ENCODE peak calls at places on chromosomes 2 and 18, in four cellular contexts. One of them, this sample, is unnamed.

GRCh38 chr2:17171446-17172049 is 346.7 kb downstream of the RAD51AP2 start:
- DNase-seq in upper lobe of right lung: no peak
- DNase-seq in retinal pigment epithelial cell: no peak
- DNase-seq in mucosa of descending colon: no peak
- DNase-seq in this sample: peak

GRCh38 chr18:63888473-63889190 is 1.1 kb downstream of the SERPINB2 start:
- DNase-seq in upper lobe of right lung: no peak
- DNase-seq in retinal pigment epithelial cell: no peak
- DNase-seq in mucosa of descending colon: no peak
- DNase-seq in this sample: peak

GRCh38 chr18:600107-600506 is 3.3 kb downstream of the CLUL1 start:
- DNase-seq in upper lobe of right lung: no peak
- DNase-seq in retinal pigment epithelial cell: no peak
- DNase-seq in mucosa of descending colon: no peak
- DNase-seq in this sample: no peak

GRCh38 chr2:153074207-153074606 is 355.8 kb downstream of the ARL6IP6 start:
- DNase-seq in upper lobe of right lung: no peak
- DNase-seq in retinal pigment epithelial cell: peak
- DNase-seq in mucosa of descending colon: no peak
- DNase-seq in this sample: peak

GRCh38 chr2:190173382-190173781 is 110.9 kb upstream of the MSTN start:
- DNase-seq in upper lobe of right lung: no peak
- DNase-seq in retinal pigment epithelial cell: no peak
- DNase-seq in mucosa of descending colon: no peak
- DNase-seq in this sample: no peak

GRCh38 chr18:40867452-40867851 is 1087.6 kb upstream of the PIK3C3 start:
- DNase-seq in upper lobe of right lung: no peak
- DNase-seq in retinal pigment epithelial cell: no peak
- DNase-seq in mucosa of descending colon: no peak
- DNase-seq in this sample: peak

GRCh38 chr2:23659773-23660172 is 267.1 kb downstream of the ATAD2B start:
- DNase-seq in upper lobe of right lung: no peak
- DNase-seq in retinal pigment epithelial cell: no peak
- DNase-seq in mucosa of descending colon: no peak
- DNase-seq in this sample: no peak

GRCh38 chr18:48817021-48817461 is 133.7 kb downstream of the SMAD7 start:
- DNase-seq in upper lobe of right lung: peak
- DNase-seq in retinal pigment epithelial cell: no peak
- DNase-seq in mucosa of descending colon: no peak
- DNase-seq in this sample: no peak

GRCh38 chr18:48854780-48855179 is 96.0 kb downstream of the SMAD7 start:
- DNase-seq in upper lobe of right lung: no peak
- DNase-seq in retinal pigment epithelial cell: no peak
- DNase-seq in mucosa of descending colon: no peak
- DNase-seq in this sample: no peak

GRCh38 chr2:238099709-238100048 is 461 bp upstream of the ESPNL start:
- DNase-seq in upper lobe of right lung: peak
- DNase-seq in retinal pigment epithelial cell: no peak
- DNase-seq in mucosa of descending colon: no peak
- DNase-seq in this sample: no peak

GRCh38 chr2:19667085-19667484 is 234.7 kb downstream of the TTC32 start:
- DNase-seq in upper lobe of right lung: no peak
- DNase-seq in retinal pigment epithelial cell: no peak
- DNase-seq in mucosa of descending colon: no peak
- DNase-seq in this sample: peak

GRCh38 chr2:19669605-19670004 is 232.2 kb downstream of the TTC32 start:
- DNase-seq in upper lobe of right lung: no peak
- DNase-seq in retinal pigment epithelial cell: no peak
- DNase-seq in mucosa of descending colon: no peak
- DNase-seq in this sample: no peak

GRCh38 chr2:19670303-19670702 is 231.5 kb downstream of the TTC32 start:
- DNase-seq in upper lobe of right lung: no peak
- DNase-seq in retinal pigment epithelial cell: no peak
- DNase-seq in mucosa of descending colon: no peak
- DNase-seq in this sample: no peak

GRCh38 chr2:19669126-19669525 is 232.7 kb downstream of the TTC32 start:
- DNase-seq in upper lobe of right lung: no peak
- DNase-seq in retinal pigment epithelial cell: no peak
- DNase-seq in mucosa of descending colon: no peak
- DNase-seq in this sample: no peak

GRCh38 chr2:19667536-19667949 is 234.2 kb downstream of the TTC32 start:
- DNase-seq in upper lobe of right lung: no peak
- DNase-seq in retinal pigment epithelial cell: no peak
- DNase-seq in mucosa of descending colon: no peak
- DNase-seq in this sample: no peak
- TF ChIP-seq CTCF in upper lobe of right lung: no peak
- TF ChIP-seq CTCF in retinal pigment epithelial cell: no peak
- TF ChIP-seq CTCF in mucosa of descending colon: no peak
- TF ChIP-seq CTCF in this sample: no peak

GRCh38 chr18:2572892-2573291 is 1.5 kb downstream of the NDC80 start:
- DNase-seq in upper lobe of right lung: no peak
- DNase-seq in retinal pigment epithelial cell: no peak
- DNase-seq in mucosa of descending colon: no peak
- DNase-seq in this sample: no peak

GRCh38 chr18:2573408-2573807 is 2.1 kb downstream of the NDC80 start:
- DNase-seq in upper lobe of right lung: no peak
- DNase-seq in retinal pigment epithelial cell: no peak
- DNase-seq in mucosa of descending colon: no peak
- DNase-seq in this sample: no peak

GRCh38 chr18:2570772-2571199 is 519 bp downstream of the METTL4 start:
- DNase-seq in upper lobe of right lung: peak
- DNase-seq in retinal pigment epithelial cell: peak
- DNase-seq in mucosa of descending colon: peak
- DNase-seq in this sample: peak

GRCh38 chr18:2571200-2572143 is at the start of the genes METTL4 and NDC80:
- DNase-seq in upper lobe of right lung: peak
- DNase-seq in retinal pigment epithelial cell: peak
- DNase-seq in mucosa of descending colon: peak
- DNase-seq in this sample: peak

GRCh38 chr18:2572144-2572682 is 856 bp downstream of the NDC80 start:
- DNase-seq in upper lobe of right lung: no peak
- DNase-seq in retinal pigment epithelial cell: no peak
- DNase-seq in mucosa of descending colon: no peak
- DNase-seq in this sample: no peak
- H3K4me3 ChIP-seq in upper lobe of right lung: peak
- H3K4me3 ChIP-seq in retinal pigment epithelial cell: peak
- H3K4me3 ChIP-seq in mucosa of descending colon: no peak
- H3K4me3 ChIP-seq in this sample: peak

GRCh38 chr2:241701405-241702154 is at the start of gene ING5:
- DNase-seq in upper lobe of right lung: peak
- DNase-seq in retinal pigment epithelial cell: peak
- DNase-seq in mucosa of descending colon: peak
- DNase-seq in this sample: peak
- TF ChIP-seq CTCF in upper lobe of right lung: no peak
- TF ChIP-seq CTCF in retinal pigment epithelial cell: no peak
- TF ChIP-seq CTCF in mucosa of descending colon: no peak
- TF ChIP-seq CTCF in this sample: no peak

GRCh38 chr18:21100678-21101077 is 10.9 kb downstream of the ROCK1 start:
- DNase-seq in upper lobe of right lung: no peak
- DNase-seq in retinal pigment epithelial cell: no peak
- DNase-seq in mucosa of descending colon: no peak
- DNase-seq in this sample: no peak

GRCh38 chr18:21101172-21101571 is 10.4 kb downstream of the ROCK1 start:
- DNase-seq in upper lobe of right lung: no peak
- DNase-seq in retinal pigment epithelial cell: no peak
- DNase-seq in mucosa of descending colon: no peak
- DNase-seq in this sample: no peak

GRCh38 chr18:21109936-21110666 is 1.5 kb downstream of the ROCK1 start:
- DNase-seq in upper lobe of right lung: no peak
- DNase-seq in retinal pigment epithelial cell: no peak
- DNase-seq in mucosa of descending colon: no peak
- DNase-seq in this sample: no peak

GRCh38 chr18:21110667-21111350 is 804 bp downstream of the ROCK1 start:
- DNase-seq in upper lobe of right lung: peak
- DNase-seq in retinal pigment epithelial cell: no peak
- DNase-seq in mucosa of descending colon: peak
- DNase-seq in this sample: peak

DNA sequence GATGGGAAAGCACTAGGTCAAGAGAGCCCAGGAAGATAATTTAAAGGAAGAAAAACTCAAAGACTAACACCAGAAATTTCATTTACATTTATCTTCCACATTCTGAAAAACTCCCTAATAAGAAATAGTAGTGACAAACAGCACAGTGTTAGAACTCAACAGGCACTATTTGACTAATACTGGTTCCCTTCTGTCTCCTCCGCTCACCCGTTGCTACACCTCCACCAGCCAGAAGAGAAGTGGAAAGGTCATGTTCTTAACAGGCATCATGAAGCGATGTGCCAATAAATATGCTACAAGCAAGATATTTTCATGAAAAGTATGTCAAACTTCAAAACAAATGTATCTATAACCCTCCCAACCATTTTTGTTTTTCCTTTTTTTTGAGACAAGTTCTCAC is 5.7 kb downstream of the ROCK1 start:
- DNase-seq in upper lobe of right lung: no peak
- DNase-seq in retinal pigment epithelial cell: no peak
- DNase-seq in mucosa of descending colon: no peak
- DNase-seq in this sample: no peak
- H3K4me3 ChIP-seq in upper lobe of right lung: no peak
- H3K4me3 ChIP-seq in retinal pigment epithelial cell: no peak
- H3K4me3 ChIP-seq in mucosa of descending colon: no peak
- H3K4me3 ChIP-seq in this sample: no peak

GRCh38 chr2:221372156-221372870 is 199.8 kb downstream of the EPHA4 start:
- DNase-seq in upper lobe of right lung: no peak
- DNase-seq in retinal pigment epithelial cell: no peak
- DNase-seq in mucosa of descending colon: no peak
- DNase-seq in this sample: no peak
- TF ChIP-seq CTCF in upper lobe of right lung: no peak
- TF ChIP-seq CTCF in retinal pigment epithelial cell: peak
- TF ChIP-seq CTCF in mucosa of descending colon: no peak
- TF ChIP-seq CTCF in this sample: no peak

GRCh38 chr2:172734711-172735645 is 667 bp upstream of the RAPGEF4 start:
- DNase-seq in upper lobe of right lung: no peak
- DNase-seq in retinal pigment epithelial cell: no peak
- DNase-seq in mucosa of descending colon: no peak
- DNase-seq in this sample: peak
- H3K4me3 ChIP-seq in upper lobe of right lung: peak
- H3K4me3 ChIP-seq in retinal pigment epithelial cell: peak
- H3K4me3 ChIP-seq in mucosa of descending colon: no peak
- H3K4me3 ChIP-seq in this sample: peak

GRCh38 chr2:151614606-151615306 is 119.5 kb downstream of the NEB start:
- DNase-seq in upper lobe of right lung: no peak
- DNase-seq in retinal pigment epithelial cell: no peak
- DNase-seq in mucosa of descending colon: no peak
- DNase-seq in this sample: no peak

GRCh38 chr2:151614159-151614558 is 120.1 kb downstream of the NEB start:
- DNase-seq in upper lobe of right lung: no peak
- DNase-seq in retinal pigment epithelial cell: no peak
- DNase-seq in mucosa of descending colon: no peak
- DNase-seq in this sample: peak

GRCh38 chr2:151616760-151617339 is 117.4 kb downstream of the NEB start:
- DNase-seq in upper lobe of right lung: no peak
- DNase-seq in retinal pigment epithelial cell: no peak
- DNase-seq in mucosa of descending colon: no peak
- DNase-seq in this sample: no peak

DNA sequence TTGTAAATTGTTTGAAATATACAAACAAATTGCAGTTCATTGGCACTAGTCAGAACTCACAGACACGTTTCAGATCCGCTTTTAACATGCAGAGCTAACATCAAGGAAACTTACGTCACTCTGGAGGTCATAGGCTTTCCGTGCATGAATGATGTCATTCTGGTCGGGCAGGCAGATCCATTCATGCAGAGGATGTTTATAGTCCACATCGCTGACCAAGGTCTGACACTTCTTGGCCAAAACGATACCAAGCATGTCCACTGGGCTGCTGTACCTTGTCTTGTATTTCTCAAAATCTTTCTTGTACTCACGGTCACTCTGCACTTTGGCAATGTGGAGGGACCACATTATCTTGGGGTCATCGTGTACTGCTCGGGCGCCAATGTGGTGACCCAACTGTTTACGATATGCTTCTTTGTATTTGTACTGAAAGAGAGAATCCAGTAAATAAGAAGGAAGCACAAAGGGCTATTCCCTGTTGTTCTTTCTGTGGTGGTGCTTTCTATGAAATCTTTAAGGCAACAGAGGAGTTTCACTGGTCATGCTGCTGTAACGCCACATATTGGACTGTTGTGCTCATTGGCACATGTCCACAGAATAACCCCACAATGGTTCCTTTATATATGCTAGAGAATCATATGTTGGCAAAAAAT is 114.8 kb downstream of the NEB start:
- DNase-seq in upper lobe of right lung: no peak
- DNase-seq in retinal pigment epithelial cell: no peak
- DNase-seq in mucosa of descending colon: no peak
- DNase-seq in this sample: no peak
- TF ChIP-seq CTCF in upper lobe of right lung: peak
- TF ChIP-seq CTCF in retinal pigment epithelial cell: no peak
- TF ChIP-seq CTCF in mucosa of descending colon: no peak
- TF ChIP-seq CTCF in this sample: no peak

GRCh38 chr2:226115102-226115831 is 684.4 kb downstream of the IRS1 start:
- DNase-seq in upper lobe of right lung: no peak
- DNase-seq in retinal pigment epithelial cell: peak
- DNase-seq in mucosa of descending colon: no peak
- DNase-seq in this sample: peak
- H3K4me3 ChIP-seq in upper lobe of right lung: no peak
- H3K4me3 ChIP-seq in retinal pigment epithelial cell: no peak
- H3K4me3 ChIP-seq in mucosa of descending colon: no peak
- H3K4me3 ChIP-seq in this sample: no peak

DNA sequence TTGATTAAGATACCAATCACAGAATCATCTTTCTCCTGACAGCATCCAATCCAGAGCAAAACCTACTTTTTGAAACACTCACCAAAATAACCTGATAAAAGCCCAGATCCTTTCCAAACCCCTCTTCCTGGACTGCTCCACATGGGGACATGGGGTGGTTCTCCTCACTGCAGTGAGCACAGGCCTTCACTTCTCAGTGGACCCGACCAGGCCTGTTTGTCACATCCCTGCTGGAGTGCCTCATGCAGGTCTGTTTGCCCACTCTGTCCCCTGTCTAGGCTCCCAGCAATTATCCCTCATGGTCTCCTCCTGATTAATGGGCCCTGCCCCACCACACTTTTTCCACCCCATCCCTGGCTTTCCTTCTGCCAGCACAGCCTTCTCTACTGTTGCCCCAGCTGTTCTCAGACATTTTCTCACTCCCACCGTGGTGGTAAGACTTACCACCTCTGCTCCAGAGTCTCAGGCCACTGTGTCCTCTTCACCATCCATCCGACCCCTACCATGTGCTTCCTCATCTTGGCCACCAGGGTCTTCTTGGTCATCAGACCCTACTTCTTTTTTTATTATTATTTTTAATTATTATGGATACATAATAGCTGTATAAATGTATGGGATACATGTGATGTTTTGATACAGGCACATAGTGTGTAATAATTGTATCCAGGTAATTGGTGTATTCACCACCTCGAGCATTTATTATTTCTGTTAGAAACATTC is 21.1 kb downstream of the MRPL30 start:
- DNase-seq in upper lobe of right lung: no peak
- DNase-seq in retinal pigment epithelial cell: no peak
- DNase-seq in mucosa of descending colon: no peak
- DNase-seq in this sample: no peak
- TF ChIP-seq CTCF in upper lobe of right lung: peak
- TF ChIP-seq CTCF in retinal pigment epithelial cell: peak
- TF ChIP-seq CTCF in mucosa of descending colon: no peak
- TF ChIP-seq CTCF in this sample: no peak

DNA sequence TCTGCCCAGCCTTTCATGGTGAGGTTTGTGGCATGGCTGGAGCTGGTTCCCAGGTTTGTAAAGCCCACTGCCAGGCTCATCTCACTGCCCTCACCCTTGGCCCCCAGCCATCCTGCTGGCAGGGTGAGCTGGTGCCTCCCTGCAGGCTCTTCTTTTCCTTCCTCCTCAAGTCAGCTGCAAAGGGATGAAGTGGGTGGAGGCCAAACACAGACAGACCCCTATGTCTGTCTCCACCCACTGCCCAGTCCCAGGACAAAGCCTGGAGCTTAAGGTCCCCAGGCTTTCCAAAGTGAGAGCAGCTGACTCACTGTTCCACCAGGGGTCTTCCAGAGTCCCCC is 92.0 kb downstream of the TNS1 start:
- DNase-seq in upper lobe of right lung: no peak
- DNase-seq in retinal pigment epithelial cell: no peak
- DNase-seq in mucosa of descending colon: no peak
- DNase-seq in this sample: no peak
- H3K4me3 ChIP-seq in upper lobe of right lung: no peak
- H3K4me3 ChIP-seq in retinal pigment epithelial cell: no peak
- H3K4me3 ChIP-seq in mucosa of descending colon: no peak
- H3K4me3 ChIP-seq in this sample: no peak

This sample was measured in mammary epithelial cell.